ENCODE peak calls at places on chromosomes 3 and 15, in four cellular contexts. G, H, D and C are unnamed samples.

GRCh38 chr3:122456074-122456473 is 40.2 kb upstream of the WDR5B start:
- DNase-seq in G (no peak), H (no peak), D (no peak), C (no peak)

GRCh38 chr3:93973160-93974126 is at the start of gene PROS1:
- DNase-seq in G (peak; percentile 93), H (peak; percentile 72), D (peak; percentile 56), C (peak; percentile 74)

GRCh38 chr3:78496458-78496857 is 1271.3 kb downstream of the ROBO1 start:
- DNase-seq in G (no peak), H (no peak), D (no peak), C (no peak)

GRCh38 chr15:85100186-85100937 is 118.7 kb downstream of the PDE8A start:
- DNase-seq in G (no peak), H (peak; percentile 34), D (no peak), C (no peak)

GRCh38 chr3:12579919-12580318 is 23.0 kb downstream of the MKRN2 start:
- DNase-seq in G (peak; percentile 58), H (peak; percentile 48), D (no peak), C (no peak)

GRCh38 chr15:90885432-90886290 is 1.4 kb downstream of the FES start:
- DNase-seq in G (peak; percentile 70), H (peak; percentile 58), D (no peak), C (peak; percentile 66)

GRCh38 chr15:59237854-59238252 is 31.2 kb downstream of the LDHAL6B start:
- DNase-seq in G (no peak), H (no peak), D (no peak), C (no peak)

GRCh38 chr3:141452045-141452444 is 34.8 kb upstream of the RASA2 start:
- DNase-seq in G (peak; percentile 87), H (peak; percentile 64), D (peak; percentile 33), C (peak; percentile 80)

GRCh38 chr15:50051811-50052419 is 67.1 kb downstream of the ATP8B4 start:
- DNase-seq in G (peak; percentile 90), H (peak; percentile 68), D (peak; percentile 32), C (peak; percentile 83)

GRCh38 chr3:109265300-109265699 is 51.0 kb downstream of the DPPA2 start:
- DNase-seq in G (peak; percentile 45), H (peak; percentile 5), D (no peak), C (peak; percentile 10)

GRCh38 chr3:171282041-171282440 is 178.2 kb downstream of the TNIK start:
- DNase-seq in G (peak; percentile 85), H (no peak), D (no peak), C (peak; percentile 77)

GRCh38 chr15:69729167-69729748 is 276.6 kb downstream of the RPLP1 start:
- DNase-seq in G (peak; percentile 56), H (no peak), D (peak; percentile 47), C (no peak)

GRCh38 chr3:114745322-114746240 is 401.5 kb downstream of the ZBTB20 start:
- DNase-seq in G (peak; percentile 47), H (no peak), D (no peak), C (peak; percentile 79)

GRCh38 chr3:51311055-51311454 is 74.0 kb upstream of the MANF start:
- DNase-seq in G (peak; percentile 47), H (peak; percentile 37), D (peak; percentile 27), C (peak; percentile 45)

GRCh38 chr15:42057744-42058646 is 36.4 kb downstream of the PLA2G4D start:
- DNase-seq in G (no peak), H (no peak), D (no peak), C (no peak)

GRCh38 chr3:155236473-155236872 is 57.0 kb downstream of the STRIT1 start:
- DNase-seq in G (no peak), H (no peak), D (no peak), C (no peak)

GRCh38 chr15:81786776-81787175 is 259.0 kb downstream of the MEX3B start:
- DNase-seq in G (no peak), H (no peak), D (no peak), C (no peak)

GRCh38 chr3:179272385-179272784 is 21.5 kb upstream of the KCNMB3 start:
- DNase-seq in G (peak; percentile 29), H (no peak), D (peak; percentile 27), C (peak; percentile 19)

GRCh38 chr3:23686535-23686934 is 119.2 kb upstream of the UBE2E1 start:
- DNase-seq in G (no peak), H (no peak), D (no peak), C (no peak)

GRCh38 chr3:4712109-4712508 is 219.0 kb downstream of the ITPR1 start:
- DNase-seq in G (peak; percentile 55), H (no peak), D (no peak), C (peak; percentile 54)

GRCh38 chr3:169662215-169663070 is 1.1 kb downstream of the MECOM start:
- DNase-seq in G (peak; percentile 85), H (peak; percentile 84), D (peak; percentile 56), C (peak; percentile 63)

GRCh38 chr3:168165390-168166269 is 69.9 kb upstream of the GOLIM4 start:
- DNase-seq in G (peak; percentile 88), H (peak; percentile 60), D (peak; percentile 61), C (peak; percentile 75)

GRCh38 chr3:70973558-70973957 is 610.0 kb downstream of the FOXP1 start:
- DNase-seq in G (peak; percentile 65), H (peak; percentile 55), D (no peak), C (peak; percentile 52)

GRCh38 chr3:174821477-174821876 is 37.7 kb upstream of the NAALADL2 start:
- DNase-seq in G (peak; percentile 39), H (no peak), D (no peak), C (no peak)

GRCh38 chr15:89307791-89308190 is 26.8 kb downstream of the POLG start:
- DNase-seq in G (peak; percentile 14), H (peak; percentile 24), D (no peak), C (peak; percentile 32)

GRCh38 chr15:37616215-37616614 is 318.2 kb upstream of the TMCO5A start:
- DNase-seq in G (no peak), H (peak; percentile 2), D (no peak), C (no peak)

GRCh38 chr3:139772539-139773500 is 95.0 kb upstream of the NMNAT3 start:
- DNase-seq in G (peak; percentile 54), H (peak; percentile 99), D (peak; percentile 60), C (peak; percentile 93)

GRCh38 chr3:158127250-158128219 is 17.6 kb downstream of the RSRC1 start:
- DNase-seq in G (peak; percentile 52), H (peak; percentile 58), D (no peak), C (peak; percentile 39)